ENCODE peak calls at places on chromosomes 3 and 15, in six cellular contexts. E is IMR-90, T is H9, U is neuronal stem cell, M is mesenchymal stem cell, J is H1. S is an unnamed sample.
A peak's percentile ranks its signal among the peaks of the same experiment; 100 is the strongest.

GRCh38 chr3:37569991-37570390 is 291.7 kb upstream of the CTDSPL start:
- DNase-seq in J (no peak), E (no peak), U (no peak), M (no peak), T (no peak), S (no peak)

GRCh38 chr15:58748040-58748786 is 1.3 kb downstream of the ADAM10 start:
- DNase-seq in M (no peak), U (no peak), T (no peak), E (no peak), J (no peak), S (no peak)

GRCh38 chr3:11624161-11624560 is 19.6 kb downstream of the VGLL4 start:
- DNase-seq in M (no peak), J (no peak), T (no peak), E (peak; percentile 61), U (no peak), S (no peak)

GRCh38 chr15:80480909-80481308 is 76.7 kb downstream of the ARNT2 start:
- DNase-seq in U (no peak), M (peak; percentile 90), T (peak; percentile 44), E (peak; percentile 97), J (no peak), S (peak; percentile 91)

GRCh38 chr15:77915261-77915960 is 162.1 kb downstream of the TBC1D2B start:
- DNase-seq in T (peak; percentile 17), M (no peak), U (no peak), E (no peak), J (no peak), S (no peak)

GRCh38 chr15:41530363-41530956 is 13.6 kb downstream of the RPAP1 start:
- DNase-seq in U (no peak), J (no peak), M (no peak), E (no peak), T (no peak), S (no peak)

GRCh38 chr3:124037332-124037731 is 45.4 kb upstream of the ROPN1 start:
- DNase-seq in T (no peak), E (no peak), U (no peak), M (no peak), J (no peak), S (no peak)

GRCh38 chr3:49158108-49158709 is 7.9 kb downstream of the CCDC71 start:
- DNase-seq in E (no peak), T (peak; percentile 65), U (no peak), J (no peak), M (no peak), S (peak; percentile 77)

GRCh38 chr3:41419809-41420208 is 220.5 kb downstream of the CTNNB1 start:
- DNase-seq in M (no peak), E (no peak), J (no peak), U (no peak), T (no peak), S (no peak)

GRCh38 chr3:10758304-10759037 is 57.6 kb upstream of the SLC6A11 start:
- DNase-seq in T (peak; percentile 81), J (no peak), E (peak; percentile 66), M (peak; percentile 53), U (peak; percentile 62), S (peak; percentile 75)

GRCh38 chr3:102974333-102974732 is 539.5 kb downstream of the ZPLD1 start:
- DNase-seq in J (no peak), M (no peak), E (no peak), T (no peak), U (no peak), S (no peak)

GRCh38 chr3:12286927-12287726 is 1.7 kb upstream of the PPARG start:
- DNase-seq in T (peak; percentile 38), J (no peak), U (no peak), E (no peak), M (peak; percentile 14), S (peak; percentile 14)

DNA sequence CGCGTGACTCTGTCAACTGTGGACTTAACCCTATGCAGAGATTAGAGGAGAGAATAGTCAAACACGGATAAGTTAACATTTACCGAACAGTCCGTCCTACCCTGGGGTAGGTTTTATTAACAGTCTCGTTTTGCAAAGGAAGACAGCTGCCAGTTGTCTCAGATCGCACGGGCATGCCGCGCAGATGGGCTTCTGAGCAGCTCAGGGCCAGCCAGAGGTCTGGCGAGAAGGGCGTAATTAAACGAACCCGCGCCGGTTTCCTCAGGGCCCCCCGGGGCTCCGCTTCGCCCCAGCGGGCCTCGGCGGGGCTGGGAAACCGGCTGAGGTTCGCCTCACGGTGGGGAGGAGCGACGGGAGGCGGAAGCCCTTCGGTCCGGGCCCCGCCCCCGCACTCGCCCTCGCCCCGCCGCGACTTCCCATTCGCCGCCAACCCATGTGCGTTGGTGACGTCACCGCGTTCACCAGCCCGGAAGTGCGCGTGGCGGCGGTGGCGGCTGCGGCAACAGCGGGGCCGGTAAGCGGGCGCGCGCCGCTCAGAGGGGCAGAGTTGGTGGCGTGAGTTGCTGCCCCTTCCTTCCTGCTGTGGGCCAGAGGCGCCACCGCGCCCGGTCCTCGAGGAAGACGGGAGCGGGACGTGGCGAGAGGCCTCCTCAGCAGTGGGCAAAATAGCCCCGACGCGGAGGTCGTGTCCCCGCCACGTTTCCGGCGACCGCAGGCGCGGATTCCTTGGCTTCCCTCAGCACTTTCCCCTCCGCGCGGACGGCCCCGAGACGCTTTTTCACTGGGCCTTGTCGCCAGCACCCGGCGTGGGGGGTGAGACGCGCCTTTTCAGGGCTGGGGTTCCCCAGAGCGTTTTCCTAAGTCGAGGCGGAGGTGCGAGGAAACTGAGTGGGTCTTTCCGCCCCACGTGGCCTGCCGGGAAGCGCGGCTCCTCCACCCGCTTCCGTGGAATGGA is at the start of gene TRNT1:
- DNase-seq in J (peak; percentile 60), E (peak; percentile 91), T (peak; percentile 93), M (peak; percentile 95), U (peak; percentile 90), S (peak; percentile 96)
- H3K4ac ChIP-seq in J (peak within 1 kb of the TSS; percentile 96), E (peak within 1 kb of the TSS; percentile 81), T (peak within 1 kb of the TSS; percentile 95), M (peak within 1 kb of the TSS; percentile 84), U (no peak within 1 kb of the TSS), S (peak within 1 kb of the TSS; percentile 95)

DNA sequence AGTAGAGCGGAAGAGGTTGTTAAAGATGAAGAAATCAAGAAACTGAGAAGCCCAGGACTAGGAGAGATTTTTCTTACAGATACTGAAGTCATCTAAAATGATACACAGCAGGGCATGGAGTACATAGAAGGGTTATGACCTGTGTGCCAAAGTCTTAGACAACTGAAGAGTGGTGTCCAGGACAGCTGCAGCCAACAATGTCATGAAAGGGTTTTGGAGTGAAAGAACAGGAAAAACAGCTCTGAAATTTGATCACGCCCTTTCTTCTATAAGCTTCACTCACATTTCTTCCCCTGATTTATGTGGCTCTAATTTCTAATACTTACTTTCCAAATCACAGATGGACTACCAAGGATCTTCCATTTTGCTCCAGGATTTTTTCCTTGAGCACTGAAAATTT is 3.0 kb downstream of the CFAP20DC start:
- DNase-seq in U (no peak), J (no peak), T (no peak), E (no peak), M (no peak), S (no peak)
- H2BK15ac ChIP-seq in U (no peak overlapping the region), J (no peak overlapping the region), T (no peak overlapping the region), E (no peak overlapping the region), M (no peak overlapping the region), S (no peak overlapping the region)

GRCh38 chr3:71262368-71263265 is 320.9 kb downstream of the FOXP1 start:
- DNase-seq in U (no peak), E (no peak), T (no peak), M (no peak), J (no peak), S (no peak)
- H2BK120ac ChIP-seq in U (no peak overlapping the region), E (no peak overlapping the region), T (no peak overlapping the region), M (no peak overlapping the region), J (no peak overlapping the region), S (no peak overlapping the region)

GRCh38 chr15:73927003-73927475 is 777 bp downstream of the LOXL1 start:
- DNase-seq in M (peak; percentile 54), U (no peak), E (no peak), J (no peak), T (peak; percentile 67), S (peak; percentile 70)
- H3K4ac ChIP-seq in M (peak overlapping the region; percentile 60), U (no peak overlapping the region), E (peak overlapping the region; percentile 97), J (no peak overlapping the region), T (no peak overlapping the region), S (no peak overlapping the region)